ENCODE peak calls at places on chromosomes 1 and 21, in four cellular contexts. L is WTC11, X is HepG2, R is K562. K is an unnamed sample.

GRCh38 chr1:90557706-90558105 is 159.4 kb downstream of the BARHL2 start:
- DNase-seq in L (no peak), X (no peak), R (no peak), K (no peak)

GRCh38 chr1:18475234-18475633 is 5.5 kb upstream of the KLHDC7A start:
- DNase-seq in L (no peak), X (no peak), R (no peak), K (no peak)

GRCh38 chr1:24392604-24392946 is 21.0 kb downstream of the STPG1 start:
- DNase-seq in L (no peak), X (no peak), R (no peak), K (no peak)

GRCh38 chr1:179742717-179743678 is at the start of gene FAM163A:
- DNase-seq in L (peak), X (no peak), R (no peak), K (peak)

GRCh38 chr1:7427901-7428300 is 343.2 kb upstream of the VAMP3 start:
- DNase-seq in L (no peak), X (no peak), R (no peak), K (no peak)

GRCh38 chr1:67827688-67828087 is 5.6 kb downstream of the GNG12 start:
- DNase-seq in L (no peak), X (no peak), R (no peak), K (peak)

GRCh38 chr1:156055649-156056048 is 1.1 kb downstream of the LAMTOR2 start:
- DNase-seq in L (no peak), X (no peak), R (no peak), K (no peak)

GRCh38 chr1:42192106-42192505 is 27.6 kb upstream of the GUCA2A start:
- DNase-seq in L (no peak), X (no peak), R (no peak), K (no peak)

GRCh38 chr1:62294211-62294610 is 25.0 kb downstream of the KANK4 start:
- DNase-seq in L (peak), X (peak), R (peak), K (peak)

GRCh38 chr1:34656299-34656698 is 98.5 kb upstream of the GJB5 start:
- DNase-seq in L (no peak), X (no peak), R (no peak), K (no peak)

GRCh38 chr1:11858968-11859871 is 475 bp upstream of the NPPB start:
- DNase-seq in L (peak), X (peak), R (peak), K (peak)

GRCh38 chr1:91505086-91505485 is 4.4 kb downstream of the CDC7 start:
- DNase-seq in L (no peak), X (peak), R (no peak), K (no peak)

GRCh38 chr1:100622506-100622905 is 84.6 kb downstream of the GPR88 start:
- DNase-seq in L (no peak), X (no peak), R (no peak), K (no peak)

GRCh38 chr1:32426489-32427255 is 32.4 kb upstream of the BSDC1 start:
- DNase-seq in L (peak), X (no peak), R (no peak), K (no peak)

GRCh38 chr1:17933991-17934390 is 173.6 kb upstream of the IGSF21 start:
- DNase-seq in L (no peak), X (no peak), R (no peak), K (no peak)

GRCh38 chr1:69702085-69702484 is 134.4 kb downstream of the LRRC7 start:
- DNase-seq in L (no peak), X (no peak), R (no peak), K (no peak)

GRCh38 chr1:109183339-109183738 is 30.4 kb upstream of the SARS1 start:
- DNase-seq in L (no peak), X (no peak), R (no peak), K (no peak)

GRCh38 chr1:109186704-109187071 is 27.0 kb upstream of the SARS1 start:
- DNase-seq in L (no peak), X (no peak), R (no peak), K (no peak)

GRCh38 chr1:109185990-109186703 is 27.6 kb upstream of the SARS1 start:
- DNase-seq in L (no peak), X (no peak), R (no peak), K (no peak)

GRCh38 chr1:109185357-109185756 is 28.4 kb upstream of the SARS1 start:
- DNase-seq in L (no peak), X (no peak), R (no peak), K (no peak)

GRCh38 chr1:109184657-109185056 is 29.1 kb upstream of the SARS1 start:
- DNase-seq in L (no peak), X (no peak), R (no peak), K (no peak)
- TF ChIP-seq ELF4 in L (no peak), X (no peak), R (no peak), K (no peak)

GRCh38 chr1:96388421-96389310 is 332.9 kb upstream of the PTBP2 start:
- DNase-seq in L (no peak), X (no peak), R (no peak), K (no peak)
- TF ChIP-seq ELF4 in L (no peak), X (no peak), R (no peak), K (no peak)

GRCh38 chr1:241396747-241397691 is 40.0 kb upstream of the RGS7 start:
- DNase-seq in L (no peak), X (no peak), R (no peak), K (no peak)
- TF ChIP-seq ELF4 in L (no peak), X (no peak), R (no peak), K (no peak)

GRCh38 chr1:29196863-29197589 is 15.3 kb upstream of the SRSF4 start:
- DNase-seq in L (no peak), X (no peak), R (no peak), K (no peak)

GRCh38 chr1:29195875-29196274 is 14.2 kb upstream of the SRSF4 start:
- DNase-seq in L (no peak), X (no peak), R (no peak), K (no peak)

GRCh38 chr1:29200905-29201594 is 19.4 kb upstream of the SRSF4 start:
- DNase-seq in L (no peak), X (no peak), R (no peak), K (no peak)

GRCh38 chr1:29197993-29198392 is 16.3 kb upstream of the SRSF4 start:
- DNase-seq in L (no peak), X (no peak), R (no peak), K (no peak)

GRCh38 chr1:29197590-29197924 is 15.9 kb upstream of the SRSF4 start:
- DNase-seq in L (peak), X (peak), R (peak), K (peak)
- TF ChIP-seq ELF4 in L (no peak), X (no peak), R (no peak), K (no peak)

DNA sequence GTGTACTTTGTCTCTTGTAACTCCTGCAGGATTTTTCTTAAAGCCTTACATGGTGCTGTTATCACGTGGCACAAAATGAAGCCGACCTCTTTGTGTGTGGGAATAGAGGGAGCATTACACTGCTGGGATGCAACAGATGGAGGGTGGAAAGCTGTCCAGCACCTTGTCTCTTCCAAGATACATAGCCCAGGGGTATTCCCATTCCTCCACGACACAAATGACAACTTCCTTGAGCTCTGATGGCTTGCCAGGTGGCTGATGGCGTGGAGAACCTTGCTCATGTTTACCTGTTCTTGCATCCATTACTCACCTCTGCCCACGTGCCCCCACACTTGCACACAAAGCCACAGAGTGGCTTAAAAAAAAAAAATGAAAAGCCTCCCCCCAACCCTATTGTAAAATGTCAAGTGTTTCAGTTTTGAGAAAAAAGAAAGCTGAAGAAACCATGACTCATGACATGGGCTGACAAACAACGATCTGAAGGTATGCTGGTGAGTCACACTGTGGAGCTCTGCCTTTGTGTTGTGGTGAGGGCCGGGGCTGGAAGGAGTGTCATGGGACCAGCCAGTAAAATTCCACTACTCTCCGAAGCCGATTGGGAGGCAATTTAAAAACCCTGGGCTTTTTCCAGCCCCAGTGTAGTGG is 32.0 kb upstream of the ATP5PO start:
- DNase-seq in L (peak), X (peak), R (peak), K (peak)
- TF ChIP-seq ELF4 in L (no peak), X (no peak), R (peak), K (no peak)

DNA sequence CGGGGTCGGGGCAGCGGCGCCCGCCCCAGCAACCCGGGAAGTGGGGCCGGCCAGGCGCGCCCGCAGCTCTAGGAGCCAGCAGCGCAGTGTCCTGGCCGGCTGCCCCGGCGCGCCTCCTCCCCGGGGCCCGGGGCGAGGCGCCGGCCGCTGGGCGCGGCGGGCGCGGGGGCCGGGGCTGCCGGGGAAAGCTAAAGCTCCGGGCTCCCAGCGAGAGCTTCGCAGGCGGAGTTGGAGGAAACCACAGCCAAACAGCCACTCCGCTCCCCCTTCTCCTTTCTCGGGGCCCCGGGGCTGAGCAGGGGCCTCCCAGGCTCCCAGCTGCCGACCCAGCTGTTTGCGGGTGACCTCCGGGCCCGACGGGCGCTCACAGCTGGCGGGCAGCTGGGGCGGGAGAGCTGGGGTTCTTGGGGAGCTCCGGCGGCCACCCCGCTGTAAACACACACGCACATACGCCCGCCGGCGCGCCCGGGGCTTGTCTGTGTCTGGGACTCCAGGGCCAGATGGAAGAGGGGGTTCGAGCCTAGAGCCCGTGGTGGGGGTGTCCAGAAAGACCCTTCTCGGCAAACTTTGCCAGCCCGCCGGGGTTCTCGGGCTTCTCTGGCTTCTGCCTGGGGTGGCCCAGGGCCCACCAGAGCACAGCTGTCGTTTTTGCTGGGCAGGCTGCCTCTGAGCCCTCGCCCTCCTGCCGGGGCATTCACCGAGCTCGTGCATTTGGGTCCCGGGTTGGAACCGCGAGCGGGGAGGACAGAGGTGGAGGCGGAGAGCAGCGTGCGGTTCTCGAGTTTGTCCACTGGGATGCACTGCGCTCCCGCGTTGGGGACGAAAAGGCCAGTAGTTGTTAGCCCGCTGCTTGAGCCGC is 1.5 kb downstream of the AJAP1 start:
- DNase-seq in L (peak), X (no peak), R (peak), K (peak)
- TF ChIP-seq ELF4 in L (no peak), X (no peak), R (no peak), K (no peak)

GRCh38 chr1:25967308-25967707 is 30.6 kb downstream of the PAFAH2 start:
- DNase-seq in L (no peak), X (no peak), R (no peak), K (no peak)

GRCh38 chr1:25971882-25972180 is 26.0 kb downstream of the PAFAH2 start:
- DNase-seq in L (no peak), X (no peak), R (no peak), K (no peak)

GRCh38 chr1:25973610-25974355 is 24.1 kb downstream of the PAFAH2 start:
- DNase-seq in L (no peak), X (no peak), R (no peak), K (no peak)

GRCh38 chr1:25971044-25971881 is 26.6 kb downstream of the PAFAH2 start:
- DNase-seq in L (no peak), X (no peak), R (no peak), K (no peak)
- TF ChIP-seq ELF4 in L (no peak), X (no peak), R (no peak), K (no peak)

GRCh38 chr21:36254106-36254941 is 65.7 kb upstream of the MORC3 start:
- DNase-seq in L (no peak), X (peak), R (no peak), K (no peak)
- TF ChIP-seq ELF4 in L (no peak), X (no peak), R (no peak), K (no peak)

GRCh38 chr1:115838805-115839705 is 1.9 kb downstream of the NHLH2 start:
- DNase-seq in L (peak), X (no peak), R (no peak), K (peak)
- TF ChIP-seq ELF4 in L (no peak), X (no peak), R (no peak), K (no peak)

DNA sequence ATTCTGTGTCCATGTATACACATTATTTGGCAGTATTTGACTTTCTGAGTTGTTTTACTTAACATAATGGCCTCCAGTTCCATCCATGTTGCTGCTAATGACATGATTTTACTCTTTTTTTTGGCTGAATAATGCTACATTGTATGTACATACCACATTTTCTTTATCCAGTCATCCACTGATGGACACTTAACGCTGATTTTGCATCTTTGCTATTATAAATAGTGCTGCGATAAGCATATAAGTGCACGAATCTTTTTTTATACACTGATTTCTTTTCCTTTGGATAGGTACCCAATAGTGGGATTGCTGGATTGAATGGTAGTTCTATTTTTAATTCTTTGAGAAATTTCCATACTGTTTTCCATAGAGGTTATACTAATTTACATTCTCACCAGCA is 255.5 kb downstream of the GPR52 start:
- DNase-seq in L (no peak), X (no peak), R (no peak), K (no peak)
- TF ChIP-seq ELF4 in L (no peak), X (no peak), R (no peak), K (no peak)

K was measured in HEK293T.